ENCODE peak calls at places on chromosomes 4 and X, in four cellular contexts. One of them, this sample, is unnamed.

GRCh38 chrX:49754238-49754857 is 58.6 kb upstream of the PAGE1 start:
- DNase-seq in body of pancreas: peak; percentile 33
- DNase-seq in dorsolateral prefrontal cortex: no peak
- DNase-seq in CD8-positive, alpha-beta T cell: peak; percentile 4
- DNase-seq in this sample: peak; percentile 64

GRCh38 chrX:30627818-30628652 is 25.2 kb upstream of the GK start:
- DNase-seq in CD8-positive, alpha-beta T cell: no peak
- DNase-seq in dorsolateral prefrontal cortex: no peak
- DNase-seq in body of pancreas: no peak
- DNase-seq in this sample: no peak

GRCh38 chr4:40180356-40180755 is 16.5 kb upstream of the RHOH start:
- DNase-seq in CD8-positive, alpha-beta T cell: no peak
- DNase-seq in body of pancreas: no peak
- DNase-seq in dorsolateral prefrontal cortex: no peak
- DNase-seq in this sample: no peak

GRCh38 chr4:169017971-169018370 is 7.9 kb upstream of the CBR4 start:
- DNase-seq in CD8-positive, alpha-beta T cell: no peak
- DNase-seq in body of pancreas: no peak
- DNase-seq in dorsolateral prefrontal cortex: no peak
- DNase-seq in this sample: no peak

GRCh38 chrX:80765226-80765625 is 44.5 kb downstream of the BRWD3 start:
- DNase-seq in dorsolateral prefrontal cortex: no peak
- DNase-seq in CD8-positive, alpha-beta T cell: no peak
- DNase-seq in body of pancreas: no peak
- DNase-seq in this sample: no peak

GRCh38 chr4:13007802-13008201 is 476.3 kb downstream of the RAB28 start:
- DNase-seq in body of pancreas: no peak
- DNase-seq in dorsolateral prefrontal cortex: no peak
- DNase-seq in CD8-positive, alpha-beta T cell: no peak
- DNase-seq in this sample: no peak

GRCh38 chr4:170420255-170420693 is 330.5 kb upstream of the AADAT start:
- DNase-seq in CD8-positive, alpha-beta T cell: no peak
- DNase-seq in body of pancreas: no peak
- DNase-seq in dorsolateral prefrontal cortex: no peak
- DNase-seq in this sample: no peak

GRCh38 chr4:169202143-169202699 is 68.5 kb downstream of the SH3RF1 start:
- DNase-seq in CD8-positive, alpha-beta T cell: no peak
- DNase-seq in body of pancreas: no peak
- DNase-seq in dorsolateral prefrontal cortex: no peak
- DNase-seq in this sample: no peak

GRCh38 chr4:115537387-115537786 is 424.0 kb upstream of the NDST4 start:
- DNase-seq in dorsolateral prefrontal cortex: no peak
- DNase-seq in CD8-positive, alpha-beta T cell: no peak
- DNase-seq in body of pancreas: no peak
- DNase-seq in this sample: no peak

GRCh38 chr4:7398104-7398423 is 36.7 kb downstream of the PSAPL1 start:
- DNase-seq in dorsolateral prefrontal cortex: peak; percentile 38
- DNase-seq in body of pancreas: peak; percentile 77
- DNase-seq in CD8-positive, alpha-beta T cell: no peak
- DNase-seq in this sample: no peak

GRCh38 chr4:80685219-80685618 is 345.3 kb upstream of the BMP3 start:
- DNase-seq in CD8-positive, alpha-beta T cell: no peak
- DNase-seq in dorsolateral prefrontal cortex: no peak
- DNase-seq in body of pancreas: no peak
- DNase-seq in this sample: no peak

GRCh38 chr4:44736900-44737299 is 10.5 kb upstream of the GNPDA2 start:
- DNase-seq in CD8-positive, alpha-beta T cell: no peak
- DNase-seq in body of pancreas: no peak
- DNase-seq in dorsolateral prefrontal cortex: no peak
- DNase-seq in this sample: no peak

GRCh38 chr4:8168232-8168631 is 9.6 kb upstream of the ABLIM2 start:
- DNase-seq in dorsolateral prefrontal cortex: no peak
- DNase-seq in CD8-positive, alpha-beta T cell: no peak
- DNase-seq in body of pancreas: no peak
- DNase-seq in this sample: no peak

GRCh38 chr4:94833394-94833793 is 75.6 kb downstream of the BMPR1B start:
- DNase-seq in CD8-positive, alpha-beta T cell: no peak
- DNase-seq in body of pancreas: no peak
- DNase-seq in dorsolateral prefrontal cortex: no peak
- DNase-seq in this sample: no peak

GRCh38 chr4:185054257-185054656 is 36.0 kb downstream of the HELT start:
- DNase-seq in dorsolateral prefrontal cortex: no peak
- DNase-seq in CD8-positive, alpha-beta T cell: no peak
- DNase-seq in body of pancreas: no peak
- DNase-seq in this sample: no peak

GRCh38 chr4:19514276-19515070 is 737.2 kb upstream of the SLIT2 start:
- DNase-seq in dorsolateral prefrontal cortex: no peak
- DNase-seq in CD8-positive, alpha-beta T cell: no peak
- DNase-seq in body of pancreas: no peak
- DNase-seq in this sample: no peak

GRCh38 chrX:151792505-151792904 is 58.0 kb downstream of the CNGA2 start:
- DNase-seq in body of pancreas: no peak
- DNase-seq in CD8-positive, alpha-beta T cell: no peak
- DNase-seq in dorsolateral prefrontal cortex: no peak
- DNase-seq in this sample: no peak

GRCh38 chr4:1092026-1092982 is 21.1 kb downstream of the RNF212 start:
- DNase-seq in CD8-positive, alpha-beta T cell: no peak
- DNase-seq in dorsolateral prefrontal cortex: no peak
- DNase-seq in body of pancreas: no peak
- DNase-seq in this sample: no peak

GRCh38 chr4:4480685-4481393 is 61.0 kb downstream of the STX18 start:
- DNase-seq in body of pancreas: no peak
- DNase-seq in CD8-positive, alpha-beta T cell: no peak
- DNase-seq in dorsolateral prefrontal cortex: peak; percentile 88
- DNase-seq in this sample: peak; percentile 35

GRCh38 chr4:72377491-72378194 is 191.4 kb downstream of the ADAMTS3 start:
- DNase-seq in body of pancreas: no peak
- DNase-seq in CD8-positive, alpha-beta T cell: no peak
- DNase-seq in dorsolateral prefrontal cortex: no peak
- DNase-seq in this sample: no peak

GRCh38 chr4:127997534-127998388 is 32.6 kb downstream of the ABHD18 start:
- DNase-seq in dorsolateral prefrontal cortex: no peak
- DNase-seq in CD8-positive, alpha-beta T cell: no peak
- DNase-seq in body of pancreas: peak; percentile 13
- DNase-seq in this sample: no peak

GRCh38 chr4:107253090-107253489 is 217.0 kb upstream of the DKK2 start:
- DNase-seq in dorsolateral prefrontal cortex: no peak
- DNase-seq in body of pancreas: no peak
- DNase-seq in CD8-positive, alpha-beta T cell: no peak
- DNase-seq in this sample: no peak

GRCh38 chr4:122584517-122584916 is 36.3 kb downstream of the IL21 start:
- DNase-seq in dorsolateral prefrontal cortex: no peak
- DNase-seq in body of pancreas: no peak
- DNase-seq in CD8-positive, alpha-beta T cell: no peak
- DNase-seq in this sample: no peak

GRCh38 chrX:44244008-44244407 is 99.5 kb downstream of the EFHC2 start:
- DNase-seq in CD8-positive, alpha-beta T cell: no peak
- DNase-seq in body of pancreas: no peak
- DNase-seq in dorsolateral prefrontal cortex: no peak
- DNase-seq in this sample: no peak

GRCh38 chr4:36274158-36274557 is 7.3 kb upstream of the DTHD1 start:
- DNase-seq in dorsolateral prefrontal cortex: no peak
- DNase-seq in body of pancreas: no peak
- DNase-seq in CD8-positive, alpha-beta T cell: no peak
- DNase-seq in this sample: no peak

GRCh38 chr4:76800902-76801301 is 97.0 kb downstream of the SOWAHB start:
- DNase-seq in body of pancreas: no peak
- DNase-seq in dorsolateral prefrontal cortex: no peak
- DNase-seq in CD8-positive, alpha-beta T cell: no peak
- DNase-seq in this sample: no peak

GRCh38 chr4:76799718-76800117 is 98.2 kb downstream of the SOWAHB start:
- DNase-seq in CD8-positive, alpha-beta T cell: no peak
- DNase-seq in body of pancreas: no peak
- DNase-seq in dorsolateral prefrontal cortex: no peak
- DNase-seq in this sample: no peak

GRCh38 chr4:76803522-76803921 is 94.4 kb downstream of the SOWAHB start:
- DNase-seq in body of pancreas: no peak
- DNase-seq in dorsolateral prefrontal cortex: no peak
- DNase-seq in CD8-positive, alpha-beta T cell: no peak
- DNase-seq in this sample: no peak

GRCh38 chr4:76802546-76803021 is 95.4 kb downstream of the SOWAHB start:
- DNase-seq in dorsolateral prefrontal cortex: no peak
- DNase-seq in body of pancreas: no peak
- DNase-seq in CD8-positive, alpha-beta T cell: no peak
- DNase-seq in this sample: peak; percentile 26

DNA sequence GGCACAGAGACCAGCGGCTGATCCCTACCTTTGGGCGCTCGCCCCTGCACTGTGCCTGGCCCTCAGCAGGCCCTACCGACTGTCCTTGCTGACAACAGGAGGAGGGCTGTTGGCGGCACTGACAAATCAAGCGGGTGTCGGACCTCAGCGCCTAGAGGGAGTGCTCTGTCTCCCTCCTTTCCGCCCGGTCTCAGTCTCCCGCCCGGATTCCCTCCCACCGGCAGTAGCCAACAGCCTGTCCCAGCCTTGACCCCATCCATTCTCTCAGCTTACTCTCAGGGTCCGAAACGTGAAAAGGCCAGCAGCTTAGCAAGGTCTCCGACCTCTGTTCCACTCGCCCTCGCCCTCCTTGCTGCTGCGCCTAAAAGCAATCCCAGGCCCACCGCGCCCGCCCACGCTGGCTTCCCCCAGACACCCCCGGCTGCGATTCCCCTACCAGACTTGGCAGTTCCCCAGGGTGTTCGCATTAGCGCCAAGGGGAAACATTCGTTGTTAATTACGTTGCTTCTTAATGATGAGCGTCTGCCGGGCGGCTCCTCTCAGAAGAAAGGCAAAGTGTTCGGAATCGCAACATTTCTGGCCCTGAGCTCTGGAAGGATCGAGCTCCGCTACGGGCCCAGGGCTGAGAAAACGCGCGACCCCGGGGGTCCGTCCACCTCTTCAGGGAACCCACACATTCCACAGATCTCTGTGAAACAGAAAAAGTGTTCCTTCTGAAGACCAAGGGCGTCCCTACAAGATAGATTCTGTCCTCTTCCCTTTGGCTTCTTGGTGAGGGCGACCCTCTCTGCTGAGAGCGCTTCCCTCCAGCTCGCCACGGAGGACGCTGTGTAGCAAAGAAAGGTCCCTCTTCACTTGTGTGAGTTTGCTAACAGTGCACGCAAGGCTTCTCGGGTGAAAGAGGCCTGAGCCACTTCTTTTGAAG is 96.1 kb downstream of the SOWAHB start:
- DNase-seq in body of pancreas: no peak
- DNase-seq in CD8-positive, alpha-beta T cell: no peak
- DNase-seq in dorsolateral prefrontal cortex: no peak
- DNase-seq in this sample: peak; percentile 46
- TF ChIP-seq CTCF in body of pancreas: no peak
- TF ChIP-seq CTCF in CD8-positive, alpha-beta T cell: no peak
- TF ChIP-seq CTCF in dorsolateral prefrontal cortex: no peak
- TF ChIP-seq CTCF in this sample: no peak

DNA sequence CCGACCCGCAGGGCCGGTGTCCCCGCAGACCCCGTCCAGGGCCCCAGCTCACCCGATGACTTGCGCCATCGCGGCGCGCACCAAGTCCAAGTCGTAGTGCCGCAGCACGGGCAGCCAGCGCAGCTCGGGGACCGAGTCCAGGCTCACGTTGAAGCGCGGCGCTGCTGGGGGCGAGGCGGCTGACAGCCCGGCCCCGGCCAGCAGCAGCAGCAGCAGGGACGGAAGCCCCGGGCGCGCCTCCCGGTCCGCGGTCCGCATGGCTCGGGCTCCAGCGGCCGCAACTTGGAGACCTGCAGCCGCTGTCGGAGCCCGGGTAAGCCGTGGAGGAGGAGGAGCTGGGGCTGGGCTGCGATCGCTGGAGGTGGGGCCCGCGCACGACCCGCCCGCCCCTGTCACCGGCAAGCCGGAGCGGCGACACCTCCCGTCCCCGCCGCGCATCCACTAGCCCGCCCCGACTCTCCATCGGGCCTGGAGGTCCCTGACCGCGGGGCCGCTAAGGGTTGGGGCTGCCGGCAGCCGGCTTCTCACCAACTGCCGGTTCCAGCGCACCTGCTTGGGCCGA is at the start of gene NAAA:
- DNase-seq in body of pancreas: peak; percentile 87
- DNase-seq in CD8-positive, alpha-beta T cell: peak; percentile 44
- DNase-seq in dorsolateral prefrontal cortex: peak; percentile 76
- DNase-seq in this sample: peak; percentile 89
- TF ChIP-seq CTCF in body of pancreas: peak; percentile 12
- TF ChIP-seq CTCF in CD8-positive, alpha-beta T cell: no peak
- TF ChIP-seq CTCF in dorsolateral prefrontal cortex: no peak
- TF ChIP-seq CTCF in this sample: no peak

GRCh38 chr4:126915999-126916625 is 716.6 kb upstream of the INTU start:
- DNase-seq in body of pancreas: no peak
- DNase-seq in dorsolateral prefrontal cortex: no peak
- DNase-seq in CD8-positive, alpha-beta T cell: no peak
- DNase-seq in this sample: no peak
- TF ChIP-seq CTCF in body of pancreas: no peak
- TF ChIP-seq CTCF in dorsolateral prefrontal cortex: no peak
- TF ChIP-seq CTCF in CD8-positive, alpha-beta T cell: no peak
- TF ChIP-seq CTCF in this sample: no peak

GRCh38 chr4:186949847-186950246 is 226.2 kb upstream of the FAT1 start:
- DNase-seq in body of pancreas: peak; percentile 47
- DNase-seq in CD8-positive, alpha-beta T cell: no peak
- DNase-seq in dorsolateral prefrontal cortex: no peak
- DNase-seq in this sample: no peak

GRCh38 chr4:186943607-186943908 is 219.9 kb upstream of the FAT1 start:
- DNase-seq in body of pancreas: no peak
- DNase-seq in CD8-positive, alpha-beta T cell: no peak
- DNase-seq in dorsolateral prefrontal cortex: no peak
- DNase-seq in this sample: no peak

GRCh38 chr4:186948361-186949291 is 225.0 kb upstream of the FAT1 start:
- DNase-seq in body of pancreas: peak; percentile 66
- DNase-seq in CD8-positive, alpha-beta T cell: no peak
- DNase-seq in dorsolateral prefrontal cortex: no peak
- DNase-seq in this sample: peak; percentile 71

GRCh38 chr4:186946140-186946539 is 222.5 kb upstream of the FAT1 start:
- DNase-seq in body of pancreas: peak; percentile 73
- DNase-seq in CD8-positive, alpha-beta T cell: no peak
- DNase-seq in dorsolateral prefrontal cortex: no peak
- DNase-seq in this sample: no peak

GRCh38 chr4:186946682-186947294 is 223.1 kb upstream of the FAT1 start:
- DNase-seq in CD8-positive, alpha-beta T cell: no peak
- DNase-seq in body of pancreas: peak; percentile 80
- DNase-seq in dorsolateral prefrontal cortex: no peak
- DNase-seq in this sample: peak; percentile 65
- TF ChIP-seq CTCF in CD8-positive, alpha-beta T cell: no peak
- TF ChIP-seq CTCF in body of pancreas: peak; percentile 81
- TF ChIP-seq CTCF in dorsolateral prefrontal cortex: no peak
- TF ChIP-seq CTCF in this sample: peak; percentile 54